ENCODE peak calls at places on chromosomes 2 and 18, in five cellular contexts. B is KG1; E is activated CD4-positive, alpha-beta T cell treated with anti-CD3 and anti-CD28 coated beads for 36 hours; L is NCI-H526 treated with DMSO at 0.1 percent for 48 hours; J is AG10803. H is an unnamed sample.

GRCh38 chr2:209525336-209525735 is 101.5 kb downstream of the MAP2 start:
- DNase-seq in B (no peak), L (no peak), E (no peak), J (no peak), H (no peak)

GRCh38 chr2:35962585-35962984 is 393.0 kb upstream of the CRIM1 start:
- DNase-seq in J (no peak), E (no peak), L (no peak), B (no peak), H (no peak)

GRCh38 chr18:31819106-31819924 is 58.6 kb upstream of the SLC25A52 start:
- DNase-seq in L (peak), J (peak), E (no peak), B (peak), H (peak)

GRCh38 chr2:118056165-118056534 is 32.1 kb upstream of the INSIG2 start:
- DNase-seq in B (no peak), J (no peak), E (no peak), L (no peak), H (no peak)

GRCh38 chr2:60849165-60849564 is 32.2 kb upstream of the REL start:
- DNase-seq in L (no peak), B (no peak), E (no peak), J (peak), H (no peak)

GRCh38 chr2:168705534-168706470 is 96.6 kb upstream of the NOSTRIN start:
- DNase-seq in B (no peak), L (peak), J (peak), E (no peak), H (peak)

GRCh38 chr2:222423186-222423585 is 1.2 kb upstream of the SGPP2 start:
- DNase-seq in B (no peak), L (peak), J (no peak), E (no peak), H (no peak)

GRCh38 chr2:227010433-227010832 is 153.6 kb downstream of the COL4A4 start:
- DNase-seq in L (no peak), B (no peak), J (peak), E (no peak), H (no peak)

GRCh38 chr2:207163815-207164747 is 1.7 kb downstream of the KLF7 start:
- DNase-seq in E (peak), B (no peak), J (peak), L (peak), H (peak)

GRCh38 chr2:98761267-98761781 is 30.4 kb upstream of the MGAT4A start:
- DNase-seq in B (no peak), L (no peak), J (no peak), E (peak), H (no peak)

GRCh38 chr18:709771-710170 is 2.7 kb downstream of the ENOSF1 start:
- DNase-seq in L (no peak), E (no peak), B (no peak), J (no peak), H (no peak)

GRCh38 chr2:194004590-194005206 is 1652.3 kb upstream of the SLC39A10 start:
- DNase-seq in B (no peak), E (no peak), J (no peak), L (no peak), H (peak)

GRCh38 chr2:64330691-64331429 is 123.1 kb upstream of the LGALSL start:
- DNase-seq in J (peak), L (peak), B (peak), E (peak), H (peak)

GRCh38 chr2:164134368-164134767 is 398.6 kb upstream of the FIGN start:
- DNase-seq in J (no peak), E (no peak), B (no peak), L (no peak), H (no peak)

GRCh38 chr18:55907352-55908045 is 319.5 kb upstream of the TCF4 start:
- DNase-seq in B (no peak), E (no peak), J (peak), L (no peak), H (no peak)

H was measured in fibroblast of gingiva.